ENCODE peak calls at places on chromosomes 4 and X, in seven cellular contexts. T is brain microvascular endothelial cell, I is K562, J is fibroblast of mammary gland, V is ascending aorta, Q is fibroblast of pulmonary artery, W is astrocyte of the spinal cord. P is an unnamed sample.

GRCh38 chrX:38929966-38930421 is 128.7 kb downstream of the MID1IP1 start:
- DNase-seq in T (peak; percentile 32), I (peak; percentile 8), J (peak; percentile 91), V (peak; percentile 81), Q (peak; percentile 14), W (peak; percentile 53), P (no peak)

GRCh38 chrX:129798456-129798855 is 18.7 kb downstream of the SASH3 start:
- DNase-seq in T (no peak), I (no peak), J (no peak), V (no peak), Q (no peak), W (no peak), P (no peak)

GRCh38 chr4:65242156-65242846 is 428.0 kb downstream of the EPHA5 start:
- DNase-seq in T (no peak), I (no peak), J (no peak), V (no peak), Q (no peak), W (no peak), P (peak; percentile 33)

GRCh38 chr4:7195546-7196282 is 3.4 kb downstream of the SORCS2 start:
- DNase-seq in T (peak; percentile 26), I (no peak), J (peak; percentile 55), V (peak; percentile 52), Q (no peak), W (peak; percentile 63), P (peak; percentile 0)

GRCh38 chr4:59994118-59994517 is 1206.0 kb upstream of the ADGRL3 start:
- DNase-seq in T (no peak), I (no peak), J (no peak), V (no peak), Q (no peak), W (no peak), P (no peak)

GRCh38 chr4:7266525-7267292 is 74.4 kb downstream of the SORCS2 start:
- DNase-seq in T (peak; percentile 94), I (no peak), J (peak; percentile 92), V (no peak), Q (peak; percentile 63), W (peak; percentile 77), P (no peak)

GRCh38 chr4:15714616-15715015 is 11.8 kb downstream of the BST1 start:
- DNase-seq in T (no peak), I (peak; percentile 40), J (peak; percentile 31), V (no peak), Q (peak; percentile 48), W (peak; percentile 8), P (no peak)

GRCh38 chrX:55908685-55909212 is 191.2 kb downstream of the RRAGB start:
- DNase-seq in T (no peak), I (no peak), J (peak; percentile 2), V (no peak), Q (peak; percentile 4), W (peak; percentile 6), P (no peak)

GRCh38 chr4:99134586-99134985 is 9.5 kb downstream of the ADH4 start:
- DNase-seq in T (peak; percentile 25), I (no peak), J (no peak), V (no peak), Q (peak; percentile 28), W (no peak), P (no peak)

GRCh38 chrX:110087485-110088356 is 84.8 kb downstream of the TMEM164 start:
- DNase-seq in T (peak; percentile 91), I (no peak), J (peak; percentile 97), V (no peak), Q (peak; percentile 92), W (peak; percentile 91), P (no peak)

GRCh38 chrX:145923376-145923775 is 105.7 kb downstream of the SLITRK2 start:
- DNase-seq in T (no peak), I (no peak), J (no peak), V (no peak), Q (no peak), W (no peak), P (no peak)

GRCh38 chr4:10183462-10183861 is 66.9 kb upstream of the WDR1 start:
- DNase-seq in T (no peak), I (no peak), J (no peak), V (no peak), Q (no peak), W (no peak), P (no peak)

GRCh38 chr4:115711575-115711974 is 598.2 kb upstream of the NDST4 start:
- DNase-seq in T (no peak), I (no peak), J (no peak), V (no peak), Q (no peak), W (no peak), P (no peak)

GRCh38 chr4:108492816-108493595 is 127.4 kb upstream of the RPL34 start:
- DNase-seq in T (peak; percentile 23), I (peak; percentile 34), J (peak; percentile 31), V (no peak), Q (no peak), W (peak; percentile 10), P (no peak)

GRCh38 chr4:83651846-83652245 is 115.9 kb downstream of the GPAT3 start:
- DNase-seq in T (no peak), I (no peak), J (no peak), V (no peak), Q (no peak), W (no peak), P (no peak)

GRCh38 chr4:5751918-5752802 is 41.2 kb downstream of the EVC start:
- DNase-seq in T (peak; percentile 54), I (no peak), J (peak; percentile 97), V (peak; percentile 56), Q (peak; percentile 74), W (peak; percentile 77), P (no peak)

GRCh38 chrX:131895002-131895401 is 128.1 kb upstream of the STK26 start:
- DNase-seq in T (peak; percentile 12), I (peak; percentile 58), J (peak; percentile 49), V (no peak), Q (peak; percentile 3), W (peak; percentile 69), P (no peak)

GRCh38 chr4:4289575-4289929 is 402 bp downstream of the LYAR start:
- DNase-seq in T (no peak), I (no peak), J (peak; percentile 19), V (no peak), Q (peak; percentile 19), W (no peak), P (no peak)

GRCh38 chrX:8749697-8750096 is 17.8 kb upstream of the ANOS1 start:
- DNase-seq in T (no peak), I (no peak), J (no peak), V (no peak), Q (no peak), W (no peak), P (no peak)

GRCh38 chr4:89204624-89205023 is 93.3 kb downstream of the TIGD2 start:
- DNase-seq in T (peak; percentile 44), I (no peak), J (peak; percentile 51), V (no peak), Q (no peak), W (peak; percentile 32), P (no peak)

GRCh38 chr4:76753814-76754213 is 144.1 kb downstream of the SOWAHB start:
- DNase-seq in T (peak; percentile 90), I (no peak), J (peak; percentile 96), V (no peak), Q (peak; percentile 87), W (peak; percentile 93), P (no peak)

GRCh38 chr4:20528508-20528907 is 171.8 kb upstream of the PACRGL start:
- DNase-seq in T (no peak), I (no peak), J (peak; percentile 59), V (no peak), Q (no peak), W (peak; percentile 16), P (no peak)

DNA sequence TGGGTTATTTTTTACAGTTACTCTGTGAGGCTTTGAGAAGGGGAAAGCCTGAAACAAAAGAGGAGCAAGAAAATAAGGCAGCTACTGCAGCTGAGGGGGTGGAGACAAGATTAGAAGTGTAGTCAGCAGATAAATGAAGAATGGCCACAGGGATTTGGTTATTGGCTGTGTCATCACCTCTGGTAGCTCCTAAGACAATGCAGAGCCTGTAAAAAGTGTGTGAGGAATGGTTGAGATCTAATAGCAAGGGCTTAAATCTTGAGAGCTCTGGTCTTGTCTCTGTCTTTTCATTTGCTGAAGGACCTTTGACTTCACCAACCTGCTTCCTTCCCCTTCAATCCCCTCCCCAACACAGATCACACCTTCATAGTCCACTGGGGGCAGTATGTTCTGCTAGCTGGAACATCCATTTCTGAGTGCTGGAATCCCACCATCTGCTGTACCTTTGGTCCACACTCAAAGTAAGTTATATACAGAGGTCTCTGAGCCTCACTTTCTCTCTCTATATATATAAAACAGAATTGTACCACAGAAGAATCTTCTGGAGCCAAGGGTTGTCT is 213.7 kb upstream of the ZIC3 start:
- DNase-seq in T (no peak), I (peak; percentile 1), J (no peak), V (no peak), Q (no peak), W (no peak), P (no peak)
- TF ChIP-seq CTCF in T (no peak), I (peak; percentile 5), J (no peak), V (no peak), Q (no peak), W (no peak), P (no peak)

DNA sequence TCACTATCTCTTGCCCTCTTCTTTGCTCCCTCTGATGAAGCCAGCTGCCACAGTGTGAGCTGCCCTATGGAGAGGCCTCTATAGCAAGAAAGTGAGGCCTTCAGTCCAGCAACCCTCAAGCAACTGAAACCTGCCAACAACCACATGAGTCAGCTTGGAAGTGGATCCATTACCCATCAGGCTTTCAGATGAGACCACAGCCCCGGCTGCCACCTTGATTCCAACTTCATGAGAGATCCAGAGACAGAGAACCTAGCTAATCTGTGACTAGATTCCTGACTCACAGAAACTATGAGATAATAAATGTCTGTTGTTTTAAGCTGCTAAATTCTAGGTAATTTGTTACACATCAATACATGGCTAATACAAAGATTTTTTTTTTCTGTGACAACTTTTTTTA is 20.4 kb upstream of the WAS start:
- DNase-seq in T (no peak), I (no peak), J (no peak), V (no peak), Q (no peak), W (no peak), P (no peak)
- TF ChIP-seq CTCF in T (no peak), I (no peak), J (no peak), V (no peak), Q (no peak), W (no peak), P (no peak)

DNA sequence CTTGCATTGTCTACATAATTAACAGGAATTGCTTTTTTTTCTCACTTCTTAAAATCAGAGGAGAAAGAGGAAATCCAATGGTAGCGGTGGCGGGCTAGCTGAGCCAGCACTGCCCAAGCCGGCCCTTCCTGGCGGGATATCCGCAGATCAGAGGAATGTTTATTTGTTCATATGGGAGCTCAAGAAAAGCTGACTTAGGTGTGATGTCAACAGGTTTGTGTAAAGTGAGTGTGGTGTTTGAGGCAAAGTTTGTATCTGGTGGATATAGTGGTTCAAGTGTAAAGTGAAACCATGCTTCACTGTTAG is 466 bp upstream of the SLC39A8 start:
- DNase-seq in T (no peak), I (no peak), J (no peak), V (no peak), Q (peak; percentile 7), W (no peak), P (no peak)
- TF ChIP-seq CTCF in T (no peak), I (no peak), J (no peak), V (no peak), Q (no peak), W (no peak), P (peak; percentile 9)

DNA sequence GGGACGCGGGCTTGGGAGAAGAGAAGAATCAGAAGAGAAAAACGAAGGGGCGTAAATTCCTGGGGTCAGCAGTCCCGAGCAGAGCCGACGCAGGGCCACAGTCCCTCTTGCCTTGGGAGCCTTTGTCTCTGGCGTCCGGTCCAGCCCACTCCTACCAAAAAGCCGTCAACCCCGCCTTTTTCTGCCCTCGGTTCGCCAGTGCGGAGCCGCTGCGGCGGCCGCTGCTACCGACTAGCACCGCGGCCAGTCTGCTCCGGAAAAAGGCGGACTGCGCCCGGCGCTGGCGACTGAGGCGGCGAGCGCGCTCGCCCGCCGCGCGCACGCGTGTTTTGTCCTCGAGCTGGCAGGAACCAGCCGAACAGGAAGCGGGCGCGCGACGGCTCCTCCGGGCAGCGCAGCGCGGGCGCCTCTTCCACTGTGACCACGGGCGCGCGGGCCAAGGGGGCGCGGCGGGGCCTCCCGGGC is 502 bp downstream of the HNRNPDL start:
- DNase-seq in T (peak; percentile 13), I (no peak), J (peak; percentile 42), V (no peak), Q (peak; percentile 49), W (no peak), P (no peak)
- TF ChIP-seq CTCF in T (no peak), I (no peak), J (no peak), V (no peak), Q (no peak), W (no peak), P (peak; percentile 4)